ENCODE peak calls at places on chromosomes 13 and 19, in six cellular contexts. P, Y, N, E, Z and G are unnamed samples.
A peak's percentile ranks its signal among the peaks of the same experiment; 100 is the strongest.

GRCh38 chr13:46015374-46015773 is 37.2 kb downstream of the ZC3H13 start:
- DNase-seq in P (no peak), Y (no peak), N (no peak), E (no peak), Z (no peak), G (no peak)

GRCh38 chr13:113862191-113862765 is 1.6 kb downstream of the GAS6 start:
- DNase-seq in P (no peak), Y (no peak), N (no peak), E (no peak), Z (no peak), G (no peak)

GRCh38 chr19:30229524-30230174 is 142.5 kb upstream of the ZNF536 start:
- DNase-seq in P (no peak), Y (no peak), N (peak; percentile 66), E (no peak), Z (peak; percentile 51), G (no peak)

GRCh38 chr13:110566201-110566600 is 4.7 kb upstream of the RAB20 start:
- DNase-seq in P (no peak), Y (no peak), N (no peak), E (no peak), Z (no peak), G (no peak)

GRCh38 chr13:109287553-109287952 is 498.8 kb downstream of the IRS2 start:
- DNase-seq in P (no peak), Y (no peak), N (no peak), E (no peak), Z (no peak), G (no peak)

GRCh38 chr19:44772969-44773368 is 4.7 kb upstream of the CBLC start:
- DNase-seq in P (no peak), Y (no peak), N (no peak), E (no peak), Z (no peak), G (no peak)

GRCh38 chr13:33931397-33931987 is 113.5 kb downstream of the RFC3 start:
- DNase-seq in P (no peak), Y (no peak), N (peak; percentile 55), E (no peak), Z (peak; percentile 40), G (peak; percentile 44)

GRCh38 chr13:48144413-48145035 is 49.6 kb upstream of the MED4 start:
- DNase-seq in P (no peak), Y (no peak), N (no peak), E (no peak), Z (no peak), G (no peak)

GRCh38 chr19:14871619-14872230 is 14.2 kb downstream of the OR7A17 start:
- DNase-seq in P (no peak), Y (no peak), N (peak; percentile 35), E (no peak), Z (peak; percentile 12), G (no peak)